ENCODE peak calls at places on chromosome 1, in five cellular contexts. One of them, this sample, is unnamed.
A peak's percentile ranks its signal among the peaks of the same experiment; 100 is the strongest.

GRCh38 chr1:63612564-63612963 is 19.4 kb downstream of the PGM1 start:
- DNase-seq in putamen: no peak
- DNase-seq in esophagus muscularis mucosa: no peak
- DNase-seq in NCI-H345: no peak
- DNase-seq in lower lobe of right lung: no peak
- DNase-seq in this sample: no peak

GRCh38 chr1:153933420-153933819 is 10.6 kb upstream of the GATAD2B start:
- DNase-seq in putamen: no peak
- DNase-seq in NCI-H345: no peak
- DNase-seq in lower lobe of right lung: no peak
- DNase-seq in esophagus muscularis mucosa: no peak
- DNase-seq in this sample: no peak

GRCh38 chr1:197799271-197799670 is 24.0 kb upstream of the DENND1B start:
- DNase-seq in lower lobe of right lung: no peak
- DNase-seq in NCI-H345: no peak
- DNase-seq in esophagus muscularis mucosa: no peak
- DNase-seq in putamen: no peak
- DNase-seq in this sample: no peak

GRCh38 chr1:208793946-208794345 is 549.8 kb upstream of the PLXNA2 start:
- DNase-seq in lower lobe of right lung: no peak
- DNase-seq in esophagus muscularis mucosa: no peak
- DNase-seq in putamen: no peak
- DNase-seq in NCI-H345: no peak
- DNase-seq in this sample: no peak

GRCh38 chr1:39395357-39395831 is 96.0 kb upstream of the BMP8A start:
- DNase-seq in esophagus muscularis mucosa: no peak
- DNase-seq in lower lobe of right lung: no peak
- DNase-seq in NCI-H345: no peak
- DNase-seq in putamen: peak; percentile 65
- DNase-seq in this sample: no peak

GRCh38 chr1:224544711-224545110 is 71.4 kb upstream of the CNIH3 start:
- DNase-seq in putamen: no peak
- DNase-seq in lower lobe of right lung: no peak
- DNase-seq in NCI-H345: no peak
- DNase-seq in esophagus muscularis mucosa: peak; percentile 37
- DNase-seq in this sample: no peak

GRCh38 chr1:236381565-236382158 is 12.4 kb upstream of the EDARADD start:
- DNase-seq in esophagus muscularis mucosa: no peak
- DNase-seq in lower lobe of right lung: no peak
- DNase-seq in putamen: no peak
- DNase-seq in NCI-H345: no peak
- DNase-seq in this sample: peak; percentile 13

GRCh38 chr1:223833948-223834347 is 11.8 kb downstream of the TP53BP2 start:
- DNase-seq in NCI-H345: no peak
- DNase-seq in putamen: no peak
- DNase-seq in esophagus muscularis mucosa: no peak
- DNase-seq in lower lobe of right lung: no peak
- DNase-seq in this sample: no peak

GRCh38 chr1:183272390-183272801 is 86.3 kb downstream of the LAMC2 start:
- DNase-seq in putamen: no peak
- DNase-seq in NCI-H345: no peak
- DNase-seq in esophagus muscularis mucosa: no peak
- DNase-seq in lower lobe of right lung: no peak
- DNase-seq in this sample: no peak

GRCh38 chr1:167120899-167121298 is 27.0 kb downstream of the STYXL2 start:
- DNase-seq in esophagus muscularis mucosa: peak; percentile 72
- DNase-seq in NCI-H345: no peak
- DNase-seq in putamen: no peak
- DNase-seq in lower lobe of right lung: no peak
- DNase-seq in this sample: no peak

GRCh38 chr1:171173069-171173468 is 12.0 kb upstream of the FMO2 start:
- DNase-seq in esophagus muscularis mucosa: no peak
- DNase-seq in lower lobe of right lung: no peak
- DNase-seq in NCI-H345: no peak
- DNase-seq in putamen: no peak
- DNase-seq in this sample: no peak

GRCh38 chr1:228860911-228861829 is 125.9 kb downstream of the RHOU start:
- DNase-seq in putamen: no peak
- DNase-seq in esophagus muscularis mucosa: no peak
- DNase-seq in NCI-H345: no peak
- DNase-seq in lower lobe of right lung: no peak
- DNase-seq in this sample: no peak

GRCh38 chr1:177239792-177240191 is 69.0 kb downstream of the BRINP2 start:
- DNase-seq in NCI-H345: no peak
- DNase-seq in esophagus muscularis mucosa: no peak
- DNase-seq in putamen: no peak
- DNase-seq in lower lobe of right lung: no peak
- DNase-seq in this sample: no peak

This sample was measured in NCI-H1092 treated with DMSO at 0.1 percent for 48 hours.